ENCODE peak calls at places on chromosomes 3 and 15, in ten cellular contexts. One of them, this sample, is unnamed.

GRCh38 chr3:115549111-115549510 is 74.2 kb upstream of the GAP43 start:
- DNase-seq in BJ: peak
- DNase-seq in NB4: no peak
- DNase-seq in A549: no peak
- DNase-seq in cardiac fibroblast: peak
- DNase-seq in mucosa of descending colon: no peak
- DNase-seq in HFF-Myc: no peak
- DNase-seq in tibial nerve: no peak
- DNase-seq in left lung: no peak
- DNase-seq in AG04450: no peak
- DNase-seq in this sample: no peak

GRCh38 chr3:43953814-43954241 is 263.1 kb downstream of the ABHD5 start:
- DNase-seq in tibial nerve: no peak
- DNase-seq in cardiac fibroblast: peak
- DNase-seq in A549: no peak
- DNase-seq in AG04450: peak
- DNase-seq in mucosa of descending colon: no peak
- DNase-seq in NB4: peak
- DNase-seq in left lung: no peak
- DNase-seq in HFF-Myc: no peak
- DNase-seq in BJ: no peak
- DNase-seq in this sample: no peak

GRCh38 chr15:95875141-95875643 is 455.3 kb upstream of the NR2F2 start:
- DNase-seq in tibial nerve: no peak
- DNase-seq in NB4: no peak
- DNase-seq in BJ: peak
- DNase-seq in cardiac fibroblast: peak
- DNase-seq in AG04450: no peak
- DNase-seq in HFF-Myc: peak
- DNase-seq in mucosa of descending colon: no peak
- DNase-seq in A549: no peak
- DNase-seq in left lung: no peak
- DNase-seq in this sample: no peak

GRCh38 chr3:50380375-50381085 is 21.2 kb upstream of the TMEM115 start:
- DNase-seq in left lung: no peak
- DNase-seq in BJ: no peak
- DNase-seq in NB4: no peak
- DNase-seq in AG04450: no peak
- DNase-seq in mucosa of descending colon: no peak
- DNase-seq in HFF-Myc: no peak
- DNase-seq in tibial nerve: no peak
- DNase-seq in A549: no peak
- DNase-seq in cardiac fibroblast: no peak
- DNase-seq in this sample: no peak

GRCh38 chr15:71093089-71094024 is 21.9 kb upstream of the THSD4 start:
- DNase-seq in HFF-Myc: peak
- DNase-seq in mucosa of descending colon: peak
- DNase-seq in cardiac fibroblast: peak
- DNase-seq in left lung: peak
- DNase-seq in A549: peak
- DNase-seq in NB4: no peak
- DNase-seq in tibial nerve: no peak
- DNase-seq in BJ: peak
- DNase-seq in AG04450: no peak
- DNase-seq in this sample: no peak

GRCh38 chr15:51982013-51982769 is 10.6 kb upstream of the LEO1 start:
- DNase-seq in NB4: peak
- DNase-seq in BJ: peak
- DNase-seq in A549: peak
- DNase-seq in HFF-Myc: peak
- DNase-seq in left lung: no peak
- DNase-seq in mucosa of descending colon: no peak
- DNase-seq in tibial nerve: no peak
- DNase-seq in AG04450: peak
- DNase-seq in cardiac fibroblast: peak
- DNase-seq in this sample: no peak

GRCh38 chr3:99902091-99902490 is 84.4 kb downstream of the CMSS1 start:
- DNase-seq in tibial nerve: no peak
- DNase-seq in mucosa of descending colon: no peak
- DNase-seq in NB4: no peak
- DNase-seq in HFF-Myc: no peak
- DNase-seq in cardiac fibroblast: no peak
- DNase-seq in BJ: no peak
- DNase-seq in AG04450: no peak
- DNase-seq in A549: no peak
- DNase-seq in left lung: no peak
- DNase-seq in this sample: no peak

GRCh38 chr3:31973081-31973480 is 8.0 kb downstream of the OSBPL10 start:
- DNase-seq in cardiac fibroblast: no peak
- DNase-seq in BJ: no peak
- DNase-seq in NB4: no peak
- DNase-seq in A549: no peak
- DNase-seq in AG04450: no peak
- DNase-seq in mucosa of descending colon: no peak
- DNase-seq in tibial nerve: no peak
- DNase-seq in left lung: no peak
- DNase-seq in HFF-Myc: no peak
- DNase-seq in this sample: no peak

GRCh38 chr3:168885028-168885427 is 778.5 kb downstream of the MECOM start:
- DNase-seq in NB4: no peak
- DNase-seq in tibial nerve: no peak
- DNase-seq in A549: no peak
- DNase-seq in left lung: no peak
- DNase-seq in BJ: peak
- DNase-seq in mucosa of descending colon: no peak
- DNase-seq in AG04450: peak
- DNase-seq in HFF-Myc: peak
- DNase-seq in cardiac fibroblast: peak
- DNase-seq in this sample: no peak

GRCh38 chr3:165195226-165195625 is 958 bp downstream of the SLITRK3 start:
- DNase-seq in BJ: no peak
- DNase-seq in mucosa of descending colon: peak
- DNase-seq in cardiac fibroblast: no peak
- DNase-seq in AG04450: no peak
- DNase-seq in tibial nerve: no peak
- DNase-seq in HFF-Myc: no peak
- DNase-seq in left lung: no peak
- DNase-seq in NB4: no peak
- DNase-seq in A549: no peak
- DNase-seq in this sample: no peak

GRCh38 chr3:53534996-53535395 is 40.6 kb downstream of the CACNA1D start:
- DNase-seq in left lung: no peak
- DNase-seq in A549: no peak
- DNase-seq in cardiac fibroblast: no peak
- DNase-seq in tibial nerve: no peak
- DNase-seq in HFF-Myc: no peak
- DNase-seq in AG04450: no peak
- DNase-seq in BJ: no peak
- DNase-seq in NB4: no peak
- DNase-seq in mucosa of descending colon: no peak
- DNase-seq in this sample: no peak

GRCh38 chr3:53534216-53534615 is 39.8 kb downstream of the CACNA1D start:
- DNase-seq in tibial nerve: no peak
- DNase-seq in NB4: no peak
- DNase-seq in BJ: no peak
- DNase-seq in left lung: no peak
- DNase-seq in cardiac fibroblast: no peak
- DNase-seq in A549: no peak
- DNase-seq in mucosa of descending colon: no peak
- DNase-seq in AG04450: no peak
- DNase-seq in HFF-Myc: no peak
- DNase-seq in this sample: no peak

GRCh38 chr3:53533486-53533885 is 39.1 kb downstream of the CACNA1D start:
- DNase-seq in NB4: no peak
- DNase-seq in mucosa of descending colon: no peak
- DNase-seq in AG04450: no peak
- DNase-seq in HFF-Myc: no peak
- DNase-seq in cardiac fibroblast: no peak
- DNase-seq in A549: no peak
- DNase-seq in BJ: no peak
- DNase-seq in left lung: no peak
- DNase-seq in tibial nerve: no peak
- DNase-seq in this sample: no peak

GRCh38 chr3:53531749-53532148 is 37.3 kb downstream of the CACNA1D start:
- DNase-seq in mucosa of descending colon: no peak
- DNase-seq in HFF-Myc: no peak
- DNase-seq in A549: no peak
- DNase-seq in BJ: no peak
- DNase-seq in tibial nerve: no peak
- DNase-seq in cardiac fibroblast: no peak
- DNase-seq in NB4: no peak
- DNase-seq in left lung: no peak
- DNase-seq in AG04450: no peak
- DNase-seq in this sample: no peak

GRCh38 chr3:53536282-53536681 is 41.9 kb downstream of the CACNA1D start:
- DNase-seq in mucosa of descending colon: no peak
- DNase-seq in AG04450: no peak
- DNase-seq in BJ: no peak
- DNase-seq in left lung: no peak
- DNase-seq in HFF-Myc: no peak
- DNase-seq in A549: no peak
- DNase-seq in NB4: no peak
- DNase-seq in cardiac fibroblast: no peak
- DNase-seq in tibial nerve: no peak
- DNase-seq in this sample: no peak
- TF ChIP-seq CTCF in mucosa of descending colon: no peak
- TF ChIP-seq CTCF in AG04450: no peak
- TF ChIP-seq CTCF in BJ: no peak
- TF ChIP-seq CTCF in left lung: no peak
- TF ChIP-seq CTCF in HFF-Myc: no peak
- TF ChIP-seq CTCF in A549: no peak
- TF ChIP-seq CTCF in NB4: no peak
- TF ChIP-seq CTCF in cardiac fibroblast: no peak
- TF ChIP-seq CTCF in tibial nerve: no peak
- TF ChIP-seq CTCF in this sample: no peak

GRCh38 chr15:64141798-64142512 is 9.6 kb upstream of the SNX22 start:
- DNase-seq in NB4: no peak
- DNase-seq in AG04450: no peak
- DNase-seq in cardiac fibroblast: no peak
- DNase-seq in HFF-Myc: no peak
- DNase-seq in A549: no peak
- DNase-seq in BJ: no peak
- DNase-seq in left lung: no peak
- DNase-seq in tibial nerve: no peak
- DNase-seq in mucosa of descending colon: no peak
- DNase-seq in this sample: no peak

GRCh38 chr15:64138542-64138941 is 13.0 kb upstream of the SNX22 start:
- DNase-seq in NB4: no peak
- DNase-seq in mucosa of descending colon: no peak
- DNase-seq in BJ: no peak
- DNase-seq in AG04450: no peak
- DNase-seq in tibial nerve: no peak
- DNase-seq in cardiac fibroblast: no peak
- DNase-seq in A549: no peak
- DNase-seq in HFF-Myc: no peak
- DNase-seq in left lung: no peak
- DNase-seq in this sample: no peak

GRCh38 chr15:64133619-64134018 is 17.9 kb upstream of the SNX22 start:
- DNase-seq in mucosa of descending colon: no peak
- DNase-seq in NB4: no peak
- DNase-seq in AG04450: no peak
- DNase-seq in cardiac fibroblast: no peak
- DNase-seq in A549: no peak
- DNase-seq in left lung: no peak
- DNase-seq in tibial nerve: no peak
- DNase-seq in BJ: no peak
- DNase-seq in HFF-Myc: no peak
- DNase-seq in this sample: no peak

GRCh38 chr15:64134322-64134829 is 17.2 kb upstream of the SNX22 start:
- DNase-seq in mucosa of descending colon: no peak
- DNase-seq in HFF-Myc: no peak
- DNase-seq in BJ: no peak
- DNase-seq in A549: no peak
- DNase-seq in cardiac fibroblast: peak
- DNase-seq in left lung: peak
- DNase-seq in tibial nerve: no peak
- DNase-seq in AG04450: no peak
- DNase-seq in NB4: no peak
- DNase-seq in this sample: no peak

DNA sequence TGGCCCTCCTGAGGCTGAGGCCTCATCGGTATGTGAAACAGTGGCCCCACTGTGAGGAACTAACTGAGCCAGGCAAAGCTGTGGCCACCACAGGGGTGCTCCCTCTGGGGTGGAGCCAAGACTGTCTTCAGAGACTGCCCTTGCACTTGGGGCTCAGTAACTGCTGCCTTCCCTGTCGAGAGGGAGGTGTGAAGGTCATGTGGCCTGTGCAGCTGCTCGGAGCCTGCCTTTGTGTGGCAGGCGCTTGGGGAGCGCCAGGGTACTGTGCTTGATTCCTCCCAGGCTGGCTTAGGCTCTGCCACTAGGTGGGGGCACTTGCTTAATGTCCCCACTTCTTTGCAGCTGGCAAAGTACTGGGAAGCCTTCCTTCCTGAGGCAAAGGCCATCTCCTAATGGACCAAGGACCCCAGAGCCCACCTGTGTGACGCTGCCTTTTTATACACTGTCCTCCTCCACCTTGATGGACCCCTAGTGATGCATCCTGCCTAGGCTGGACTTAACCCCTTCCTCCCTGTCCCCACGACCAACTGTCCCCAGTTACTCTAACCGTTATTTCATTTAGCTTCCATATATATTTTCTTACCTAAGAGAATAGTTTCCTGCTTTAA is 14.2 kb upstream of the SNX22 start:
- DNase-seq in A549: no peak
- DNase-seq in tibial nerve: no peak
- DNase-seq in mucosa of descending colon: no peak
- DNase-seq in cardiac fibroblast: no peak
- DNase-seq in AG04450: no peak
- DNase-seq in NB4: no peak
- DNase-seq in BJ: no peak
- DNase-seq in left lung: no peak
- DNase-seq in HFF-Myc: no peak
- DNase-seq in this sample: no peak
- TF ChIP-seq CTCF in A549: no peak
- TF ChIP-seq CTCF in tibial nerve: no peak
- TF ChIP-seq CTCF in mucosa of descending colon: no peak
- TF ChIP-seq CTCF in cardiac fibroblast: no peak
- TF ChIP-seq CTCF in AG04450: no peak
- TF ChIP-seq CTCF in NB4: peak
- TF ChIP-seq CTCF in BJ: no peak
- TF ChIP-seq CTCF in left lung: no peak
- TF ChIP-seq CTCF in HFF-Myc: peak
- TF ChIP-seq CTCF in this sample: no peak

GRCh38 chr3:135792174-135792573 is 173.4 kb upstream of the PPP2R3A start:
- DNase-seq in HFF-Myc: no peak
- DNase-seq in AG04450: no peak
- DNase-seq in cardiac fibroblast: no peak
- DNase-seq in mucosa of descending colon: no peak
- DNase-seq in BJ: no peak
- DNase-seq in A549: no peak
- DNase-seq in NB4: peak
- DNase-seq in left lung: no peak
- DNase-seq in tibial nerve: no peak
- DNase-seq in this sample: no peak
- TF ChIP-seq CTCF in HFF-Myc: no peak
- TF ChIP-seq CTCF in AG04450: no peak
- TF ChIP-seq CTCF in cardiac fibroblast: no peak
- TF ChIP-seq CTCF in mucosa of descending colon: no peak
- TF ChIP-seq CTCF in BJ: no peak
- TF ChIP-seq CTCF in A549: no peak
- TF ChIP-seq CTCF in NB4: no peak
- TF ChIP-seq CTCF in left lung: no peak
- TF ChIP-seq CTCF in tibial nerve: no peak
- TF ChIP-seq CTCF in this sample: no peak

GRCh38 chr3:10322355-10322715 is 1.4 kb upstream of the SEC13 start:
- DNase-seq in AG04450: no peak
- DNase-seq in BJ: no peak
- DNase-seq in left lung: no peak
- DNase-seq in mucosa of descending colon: no peak
- DNase-seq in HFF-Myc: no peak
- DNase-seq in cardiac fibroblast: no peak
- DNase-seq in A549: peak
- DNase-seq in tibial nerve: no peak
- DNase-seq in NB4: peak
- DNase-seq in this sample: no peak
- TF ChIP-seq CTCF in AG04450: peak
- TF ChIP-seq CTCF in BJ: peak
- TF ChIP-seq CTCF in left lung: no peak
- TF ChIP-seq CTCF in mucosa of descending colon: no peak
- TF ChIP-seq CTCF in HFF-Myc: peak
- TF ChIP-seq CTCF in cardiac fibroblast: peak
- TF ChIP-seq CTCF in A549: no peak
- TF ChIP-seq CTCF in tibial nerve: no peak
- TF ChIP-seq CTCF in NB4: peak
- TF ChIP-seq CTCF in this sample: peak

This sample was measured in mesothelial cell of epicardium.